ENCODE peak calls at places on chromosome X, in five cellular contexts. I is PC-3, N is fibroblast of lung, B is neural progenitor cell, M is transverse colon. A is an unnamed sample.

GRCh38 chrX:38654302-38654701 is 93.0 kb downstream of the TSPAN7 start:
- DNase-seq in I (peak), N (peak), B (peak), M (no peak), A (no peak)

GRCh38 chrX:24014388-24015018 is 12.5 kb downstream of the KLHL15 start:
- DNase-seq in I (no peak), N (no peak), B (no peak), M (no peak), A (no peak)

GRCh38 chrX:78652971-78653822 is 5.9 kb downstream of the RTL3 start:
- DNase-seq in I (peak), N (peak), B (no peak), M (no peak), A (peak)

GRCh38 chrX:153782324-153782723 is 1.5 kb downstream of the SRPK3 start:
- DNase-seq in I (no peak), N (no peak), B (peak), M (no peak), A (no peak)

GRCh38 chrX:25650216-25650615 is 487.9 kb upstream of the MAGEB18 start:
- DNase-seq in I (no peak), N (no peak), B (no peak), M (no peak), A (peak)

GRCh38 chrX:42739258-42739657 is 38.7 kb downstream of the PPP1R2C start:
- DNase-seq in I (no peak), N (peak), B (no peak), M (no peak), A (no peak)

GRCh38 chrX:31337332-31337731 is 265.5 kb upstream of the FTHL17 start:
- DNase-seq in I (no peak), N (no peak), B (no peak), M (no peak), A (no peak)

GRCh38 chrX:103017542-103017941 is 46.4 kb downstream of the BEX1 start:
- DNase-seq in I (peak), N (no peak), B (no peak), M (no peak), A (no peak)

DNA sequence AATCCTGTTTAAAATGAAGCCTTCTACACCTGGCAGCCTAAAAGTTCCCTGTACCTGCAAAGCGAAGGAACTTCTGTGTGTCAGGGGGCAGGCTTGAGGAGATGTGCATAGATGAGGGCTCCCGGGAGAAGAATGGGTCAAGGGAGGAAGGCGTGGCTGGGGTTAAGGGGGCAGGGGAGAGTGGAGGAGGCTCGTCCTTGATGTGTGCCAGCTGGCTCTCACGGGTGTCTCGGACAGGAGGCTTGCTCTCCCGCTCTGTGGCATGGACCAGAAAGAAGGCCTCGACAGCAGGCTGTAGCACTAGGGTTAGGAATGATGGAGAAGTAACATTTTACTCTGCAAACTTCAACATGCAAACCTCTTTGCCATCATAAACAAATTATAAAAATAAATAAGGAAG is 104.6 kb upstream of the HSD17B10 start:
- DNase-seq in I (no peak), N (no peak), B (no peak), M (no peak), A (no peak)
- H3K27ac ChIP-seq in I (no peak), N (no peak), B (no peak), M (no peak), A (no peak)

GRCh38 chrX:41442824-41443560 is 4.2 kb upstream of the NYX start:
- DNase-seq in I (no peak), N (no peak), B (no peak), M (no peak), A (no peak)
- H3K27ac ChIP-seq in I (no peak), N (peak), B (no peak), M (peak), A (peak)

GRCh38 chrX:46758163-46758955 is 559 bp downstream of the SLC9A7 start:
- DNase-seq in I (peak), N (peak), B (no peak), M (peak), A (no peak)
- H3K27ac ChIP-seq in I (peak), N (peak), B (no peak), M (peak), A (peak)

GRCh38 chrX:129980540-129981206 is 1.8 kb upstream of the BCORL1 start:
- DNase-seq in I (peak), N (peak), B (peak), M (peak), A (no peak)
- H3K27ac ChIP-seq in I (no peak), N (no peak), B (no peak), M (peak), A (no peak)

GRCh38 chrX:107711521-107712041 is 64.0 kb downstream of the TSC22D3 start:
- DNase-seq in I (no peak), N (no peak), B (no peak), M (no peak), A (no peak)
- H3K27ac ChIP-seq in I (peak), N (peak), B (no peak), M (peak), A (peak)

A was measured in epithelial cell of prostate.